ENCODE peak calls at places on chromosome 12, in ten cellular contexts. One of them, this sample, is unnamed.
A peak's percentile ranks its signal among the peaks of the same experiment; 100 is the strongest.

GRCh38 chr12:112850343-112850742 is 56.4 kb upstream of the OAS1 start:
- DNase-seq in heart left ventricle: no peak
- DNase-seq in K562: no peak
- DNase-seq in Peyer's patch: no peak
- DNase-seq in GM12891: no peak
- DNase-seq in A549: no peak
- DNase-seq in GM12878: no peak
- DNase-seq in adrenal gland: no peak
- DNase-seq in transverse colon: no peak
- DNase-seq in NB4: no peak
- DNase-seq in this sample: no peak

GRCh38 chr12:13452955-13453570 is 256.5 kb downstream of the EMP1 start:
- DNase-seq in heart left ventricle: no peak
- DNase-seq in K562: no peak
- DNase-seq in Peyer's patch: no peak
- DNase-seq in GM12891: no peak
- DNase-seq in A549: no peak
- DNase-seq in GM12878: no peak
- DNase-seq in adrenal gland: no peak
- DNase-seq in transverse colon: no peak
- DNase-seq in NB4: no peak
- DNase-seq in this sample: no peak

GRCh38 chr12:118038122-118038521 is 21.6 kb downstream of the RFC5 start:
- DNase-seq in heart left ventricle: no peak
- DNase-seq in K562: no peak
- DNase-seq in Peyer's patch: no peak
- DNase-seq in GM12891: no peak
- DNase-seq in A549: no peak
- DNase-seq in GM12878: no peak
- DNase-seq in adrenal gland: no peak
- DNase-seq in transverse colon: no peak
- DNase-seq in NB4: no peak
- DNase-seq in this sample: no peak

GRCh38 chr12:53065975-53066593 is 13.1 kb downstream of the SPRYD3 start:
- DNase-seq in heart left ventricle: peak; percentile 87
- DNase-seq in K562: peak; percentile 80
- DNase-seq in Peyer's patch: peak; percentile 62
- DNase-seq in GM12891: peak; percentile 86
- DNase-seq in A549: peak; percentile 80
- DNase-seq in GM12878: no peak
- DNase-seq in adrenal gland: peak; percentile 84
- DNase-seq in transverse colon: peak; percentile 83
- DNase-seq in NB4: peak; percentile 72
- DNase-seq in this sample: peak; percentile 88

GRCh38 chr12:111100554-111100953 is 180.2 kb upstream of the MYL2 start:
- DNase-seq in heart left ventricle: no peak
- DNase-seq in K562: no peak
- DNase-seq in Peyer's patch: no peak
- DNase-seq in GM12891: no peak
- DNase-seq in A549: no peak
- DNase-seq in GM12878: no peak
- DNase-seq in adrenal gland: no peak
- DNase-seq in transverse colon: no peak
- DNase-seq in NB4: no peak
- DNase-seq in this sample: no peak

GRCh38 chr12:68482660-68483059 is 128.0 kb upstream of the RAP1B start:
- DNase-seq in heart left ventricle: no peak
- DNase-seq in K562: no peak
- DNase-seq in Peyer's patch: no peak
- DNase-seq in GM12891: no peak
- DNase-seq in A549: no peak
- DNase-seq in GM12878: peak; percentile 89
- DNase-seq in adrenal gland: no peak
- DNase-seq in transverse colon: peak; percentile 52
- DNase-seq in NB4: no peak
- DNase-seq in this sample: no peak

GRCh38 chr12:60415361-60415760 is 819.5 kb downstream of the SLC16A7 start:
- DNase-seq in heart left ventricle: no peak
- DNase-seq in K562: no peak
- DNase-seq in Peyer's patch: no peak
- DNase-seq in GM12891: no peak
- DNase-seq in A549: no peak
- DNase-seq in GM12878: no peak
- DNase-seq in adrenal gland: no peak
- DNase-seq in transverse colon: no peak
- DNase-seq in NB4: peak; percentile 16
- DNase-seq in this sample: no peak

GRCh38 chr12:52440821-52441319 is 6.7 kb upstream of the KRT75 start:
- DNase-seq in heart left ventricle: no peak
- DNase-seq in K562: no peak
- DNase-seq in Peyer's patch: no peak
- DNase-seq in GM12891: no peak
- DNase-seq in A549: peak; percentile 37
- DNase-seq in GM12878: no peak
- DNase-seq in adrenal gland: no peak
- DNase-seq in transverse colon: no peak
- DNase-seq in NB4: no peak
- DNase-seq in this sample: no peak

GRCh38 chr12:57940915-57941164 is 527 bp upstream of the ATP23 start:
- DNase-seq in heart left ventricle: no peak
- DNase-seq in K562: no peak
- DNase-seq in Peyer's patch: no peak
- DNase-seq in GM12891: no peak
- DNase-seq in A549: no peak
- DNase-seq in GM12878: no peak
- DNase-seq in adrenal gland: no peak
- DNase-seq in transverse colon: peak; percentile 11
- DNase-seq in NB4: no peak
- DNase-seq in this sample: no peak

GRCh38 chr12:84056-84455 is 17.5 kb downstream of the IQSEC3 start:
- DNase-seq in heart left ventricle: no peak
- DNase-seq in K562: no peak
- DNase-seq in Peyer's patch: no peak
- DNase-seq in GM12891: no peak
- DNase-seq in A549: no peak
- DNase-seq in GM12878: no peak
- DNase-seq in adrenal gland: no peak
- DNase-seq in transverse colon: no peak
- DNase-seq in NB4: no peak
- DNase-seq in this sample: no peak

GRCh38 chr12:16347391-16348298 is at the start of gene MGST1:
- DNase-seq in heart left ventricle: peak; percentile 61
- DNase-seq in K562: peak; percentile 27
- DNase-seq in Peyer's patch: no peak
- DNase-seq in GM12891: peak; percentile 19
- DNase-seq in A549: peak; percentile 88
- DNase-seq in GM12878: peak; percentile 11
- DNase-seq in adrenal gland: peak; percentile 89
- DNase-seq in transverse colon: peak; percentile 77
- DNase-seq in NB4: peak; percentile 89
- DNase-seq in this sample: no peak

DNA sequence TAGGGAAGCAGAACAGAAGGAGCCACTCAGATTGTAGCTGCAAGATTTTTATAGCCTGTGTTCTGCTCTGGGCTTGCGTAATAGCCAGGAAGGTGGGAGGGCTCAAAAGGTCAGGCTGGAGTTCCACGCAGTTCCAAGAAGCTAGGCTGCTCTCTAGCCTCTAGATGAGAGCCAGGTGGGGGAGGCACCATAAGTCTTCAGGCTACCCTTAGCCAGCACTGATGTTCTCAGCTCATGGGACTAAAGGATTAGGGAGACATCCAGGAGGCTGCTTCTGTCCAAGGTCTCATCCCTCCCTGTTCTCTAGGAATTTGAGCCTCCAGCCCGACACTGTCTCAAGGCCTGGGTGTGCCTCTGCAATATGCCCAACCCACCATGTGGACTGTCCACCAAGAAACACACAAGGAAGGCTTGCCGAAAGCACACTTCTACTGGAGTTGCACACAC is 1.7 kb downstream of the LMBR1L start:
- DNase-seq in heart left ventricle: peak; percentile 67
- DNase-seq in K562: no peak
- DNase-seq in Peyer's patch: no peak
- DNase-seq in GM12891: no peak
- DNase-seq in A549: no peak
- DNase-seq in GM12878: no peak
- DNase-seq in adrenal gland: peak; percentile 77
- DNase-seq in transverse colon: peak; percentile 76
- DNase-seq in NB4: peak; percentile 86
- DNase-seq in this sample: no peak
- TF ChIP-seq POLR2A in heart left ventricle: peak; percentile 19
- TF ChIP-seq POLR2A in K562: no peak
- TF ChIP-seq POLR2A in Peyer's patch: peak; percentile 78
- TF ChIP-seq POLR2A in GM12891: no peak
- TF ChIP-seq POLR2A in A549: no peak
- TF ChIP-seq POLR2A in GM12878: no peak
- TF ChIP-seq POLR2A in adrenal gland: peak; percentile 73
- TF ChIP-seq POLR2A in transverse colon: peak; percentile 26
- TF ChIP-seq POLR2A in NB4: no peak
- TF ChIP-seq POLR2A in this sample: no peak

GRCh38 chr12:62259311-62259992 is 752 bp upstream of the USP15 start:
- DNase-seq in heart left ventricle: no peak
- DNase-seq in K562: no peak
- DNase-seq in Peyer's patch: no peak
- DNase-seq in GM12891: no peak
- DNase-seq in A549: peak; percentile 21
- DNase-seq in GM12878: no peak
- DNase-seq in adrenal gland: no peak
- DNase-seq in transverse colon: peak; percentile 10
- DNase-seq in NB4: peak; percentile 46
- DNase-seq in this sample: no peak

GRCh38 chr12:62258231-62258630 is 2.0 kb upstream of the USP15 start:
- DNase-seq in heart left ventricle: no peak
- DNase-seq in K562: no peak
- DNase-seq in Peyer's patch: no peak
- DNase-seq in GM12891: no peak
- DNase-seq in A549: no peak
- DNase-seq in GM12878: no peak
- DNase-seq in adrenal gland: no peak
- DNase-seq in transverse colon: no peak
- DNase-seq in NB4: no peak
- DNase-seq in this sample: no peak

GRCh38 chr12:62260733-62261683 is 804 bp downstream of the USP15 start:
- DNase-seq in heart left ventricle: peak; percentile 42
- DNase-seq in K562: peak; percentile 52
- DNase-seq in Peyer's patch: peak; percentile 81
- DNase-seq in GM12891: peak; percentile 13
- DNase-seq in A549: peak; percentile 37
- DNase-seq in GM12878: peak; percentile 73
- DNase-seq in adrenal gland: peak; percentile 46
- DNase-seq in transverse colon: peak; percentile 45
- DNase-seq in NB4: peak; percentile 94
- DNase-seq in this sample: peak; percentile 21

GRCh38 chr12:62261876-62262275 is 1.7 kb downstream of the USP15 start:
- DNase-seq in heart left ventricle: no peak
- DNase-seq in K562: no peak
- DNase-seq in Peyer's patch: no peak
- DNase-seq in GM12891: no peak
- DNase-seq in A549: no peak
- DNase-seq in GM12878: no peak
- DNase-seq in adrenal gland: no peak
- DNase-seq in transverse colon: no peak
- DNase-seq in NB4: no peak
- DNase-seq in this sample: no peak

GRCh38 chr12:62259993-62260732 is at the start of gene USP15:
- DNase-seq in heart left ventricle: peak; percentile 98
- DNase-seq in K562: peak; percentile 90
- DNase-seq in Peyer's patch: peak; percentile 92
- DNase-seq in GM12891: peak; percentile 53
- DNase-seq in A549: peak; percentile 99
- DNase-seq in GM12878: peak; percentile 73
- DNase-seq in adrenal gland: peak; percentile 97
- DNase-seq in transverse colon: peak; percentile 97
- DNase-seq in NB4: peak; percentile 99
- DNase-seq in this sample: peak; percentile 60
- TF ChIP-seq POLR2A in heart left ventricle: peak; percentile 73
- TF ChIP-seq POLR2A in K562: peak; percentile 90
- TF ChIP-seq POLR2A in Peyer's patch: peak; percentile 66
- TF ChIP-seq POLR2A in GM12891: peak; percentile 94
- TF ChIP-seq POLR2A in A549: peak; percentile 82
- TF ChIP-seq POLR2A in GM12878: peak; percentile 96
- TF ChIP-seq POLR2A in adrenal gland: peak; percentile 88
- TF ChIP-seq POLR2A in transverse colon: peak; percentile 90
- TF ChIP-seq POLR2A in NB4: peak; percentile 86
- TF ChIP-seq POLR2A in this sample: peak; percentile 81

GRCh38 chr12:124321040-124321481 is 26.2 kb downstream of the RFLNA start:
- DNase-seq in heart left ventricle: peak; percentile 65
- DNase-seq in K562: peak; percentile 77
- DNase-seq in Peyer's patch: peak; percentile 28
- DNase-seq in GM12891: peak; percentile 79
- DNase-seq in A549: peak; percentile 61
- DNase-seq in GM12878: peak; percentile 24
- DNase-seq in adrenal gland: peak; percentile 68
- DNase-seq in transverse colon: peak; percentile 75
- DNase-seq in NB4: peak; percentile 70
- DNase-seq in this sample: peak; percentile 80
- TF ChIP-seq POLR2A in heart left ventricle: no peak
- TF ChIP-seq POLR2A in K562: no peak
- TF ChIP-seq POLR2A in Peyer's patch: no peak
- TF ChIP-seq POLR2A in GM12891: no peak
- TF ChIP-seq POLR2A in A549: no peak
- TF ChIP-seq POLR2A in GM12878: peak; percentile 42
- TF ChIP-seq POLR2A in adrenal gland: no peak
- TF ChIP-seq POLR2A in transverse colon: no peak
- TF ChIP-seq POLR2A in NB4: no peak
- TF ChIP-seq POLR2A in this sample: no peak

DNA sequence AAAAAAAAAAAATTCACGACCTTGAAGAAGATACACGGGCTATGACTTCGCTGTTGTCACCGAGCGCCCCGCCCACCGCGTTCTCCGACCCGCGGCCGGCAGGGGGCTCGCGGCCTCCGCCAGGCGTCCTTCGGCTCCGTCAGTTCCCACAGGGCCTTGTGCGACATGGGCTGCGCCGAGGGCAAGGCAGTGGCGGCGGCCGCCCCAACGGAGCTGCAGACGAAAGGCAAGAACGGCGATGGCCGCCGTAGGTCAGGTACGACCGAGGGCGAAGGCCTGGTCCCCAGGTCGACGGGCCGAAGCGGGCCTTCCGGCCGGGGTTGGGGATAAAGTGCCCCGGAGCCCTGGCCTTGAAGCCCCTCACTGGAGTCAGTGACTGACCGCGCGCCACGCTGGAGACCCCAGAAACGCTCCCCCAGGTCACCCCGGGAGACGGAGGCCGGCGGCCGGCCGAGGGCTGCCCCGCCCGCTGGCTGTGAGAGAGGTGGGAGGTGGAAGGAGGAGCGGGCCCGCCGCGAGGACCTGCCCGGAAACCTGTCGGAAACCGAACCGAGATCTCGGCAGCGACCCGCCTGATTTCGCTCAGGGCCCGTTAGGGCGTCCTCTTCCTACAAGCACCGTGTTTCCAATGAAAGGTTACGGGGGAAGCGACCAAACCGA is at the start of gene TXNRD1:
- DNase-seq in heart left ventricle: peak; percentile 91
- DNase-seq in K562: peak; percentile 84
- DNase-seq in Peyer's patch: peak; percentile 80
- DNase-seq in GM12891: peak; percentile 86
- DNase-seq in A549: peak; percentile 94
- DNase-seq in GM12878: peak; percentile 19
- DNase-seq in adrenal gland: peak; percentile 92
- DNase-seq in transverse colon: peak; percentile 86
- DNase-seq in NB4: peak; percentile 94
- DNase-seq in this sample: no peak
- TF ChIP-seq POLR2A in heart left ventricle: peak; percentile 65
- TF ChIP-seq POLR2A in K562: peak; percentile 51
- TF ChIP-seq POLR2A in Peyer's patch: no peak
- TF ChIP-seq POLR2A in GM12891: peak; percentile 27
- TF ChIP-seq POLR2A in A549: peak; percentile 82
- TF ChIP-seq POLR2A in GM12878: peak; percentile 81
- TF ChIP-seq POLR2A in adrenal gland: peak; percentile 92
- TF ChIP-seq POLR2A in transverse colon: no peak
- TF ChIP-seq POLR2A in NB4: no peak
- TF ChIP-seq POLR2A in this sample: no peak